ENCODE peak calls at places on chromosomes 1 and 21, in nine cellular contexts. One of them, this sample, is unnamed.

GRCh38 chr1:112722601-112723510 is 7.7 kb upstream of the PPM1J start:
- DNase-seq in CD8-positive, alpha-beta T cell: no peak
- DNase-seq in spleen: no peak
- DNase-seq in GM06990: no peak
- DNase-seq in brain microvascular endothelial cell: peak
- DNase-seq in progenitor cell of endocrine pancreas: no peak
- DNase-seq in psoas muscle: no peak
- DNase-seq in AG09319: no peak
- DNase-seq in BE2C: no peak
- DNase-seq in this sample: no peak

GRCh38 chr1:6072774-6073479 is 27.2 kb downstream of the KCNAB2 start:
- DNase-seq in CD8-positive, alpha-beta T cell: no peak
- DNase-seq in spleen: no peak
- DNase-seq in GM06990: no peak
- DNase-seq in brain microvascular endothelial cell: no peak
- DNase-seq in progenitor cell of endocrine pancreas: no peak
- DNase-seq in psoas muscle: no peak
- DNase-seq in AG09319: no peak
- DNase-seq in BE2C: no peak
- DNase-seq in this sample: no peak

GRCh38 chr21:29175408-29176147 is 45.1 kb downstream of the MAP3K7CL start:
- DNase-seq in CD8-positive, alpha-beta T cell: no peak
- DNase-seq in spleen: no peak
- DNase-seq in GM06990: no peak
- DNase-seq in brain microvascular endothelial cell: peak
- DNase-seq in progenitor cell of endocrine pancreas: no peak
- DNase-seq in psoas muscle: no peak
- DNase-seq in AG09319: peak
- DNase-seq in BE2C: no peak
- DNase-seq in this sample: no peak

GRCh38 chr1:14369526-14370213 is 228.8 kb upstream of the KAZN start:
- DNase-seq in CD8-positive, alpha-beta T cell: no peak
- DNase-seq in spleen: no peak
- DNase-seq in GM06990: no peak
- DNase-seq in brain microvascular endothelial cell: no peak
- DNase-seq in progenitor cell of endocrine pancreas: no peak
- DNase-seq in psoas muscle: no peak
- DNase-seq in AG09319: no peak
- DNase-seq in BE2C: no peak
- DNase-seq in this sample: no peak

GRCh38 chr1:60849401-60849800 is 233.0 kb upstream of the NFIA start:
- DNase-seq in CD8-positive, alpha-beta T cell: no peak
- DNase-seq in spleen: no peak
- DNase-seq in GM06990: no peak
- DNase-seq in brain microvascular endothelial cell: no peak
- DNase-seq in progenitor cell of endocrine pancreas: no peak
- DNase-seq in psoas muscle: no peak
- DNase-seq in AG09319: no peak
- DNase-seq in BE2C: no peak
- DNase-seq in this sample: no peak

GRCh38 chr1:55679971-55680370 is 464.8 kb upstream of the USP24 start:
- DNase-seq in CD8-positive, alpha-beta T cell: no peak
- DNase-seq in spleen: no peak
- DNase-seq in GM06990: no peak
- DNase-seq in brain microvascular endothelial cell: no peak
- DNase-seq in progenitor cell of endocrine pancreas: no peak
- DNase-seq in psoas muscle: no peak
- DNase-seq in AG09319: peak
- DNase-seq in BE2C: no peak
- DNase-seq in this sample: no peak

GRCh38 chr1:151165281-151165737 is 393 bp downstream of the LYSMD1 start:
- DNase-seq in CD8-positive, alpha-beta T cell: no peak
- DNase-seq in spleen: peak
- DNase-seq in GM06990: no peak
- DNase-seq in brain microvascular endothelial cell: peak
- DNase-seq in progenitor cell of endocrine pancreas: peak
- DNase-seq in psoas muscle: peak
- DNase-seq in AG09319: no peak
- DNase-seq in BE2C: no peak
- DNase-seq in this sample: no peak

GRCh38 chr21:43292041-43292865 is 123.4 kb downstream of the CRYAA start:
- DNase-seq in CD8-positive, alpha-beta T cell: no peak
- DNase-seq in spleen: peak
- DNase-seq in GM06990: no peak
- DNase-seq in brain microvascular endothelial cell: no peak
- DNase-seq in progenitor cell of endocrine pancreas: no peak
- DNase-seq in psoas muscle: peak
- DNase-seq in AG09319: no peak
- DNase-seq in BE2C: no peak
- DNase-seq in this sample: no peak

GRCh38 chr1:70112838-70113237 is 92.5 kb downstream of the LRRC40 start:
- DNase-seq in CD8-positive, alpha-beta T cell: no peak
- DNase-seq in spleen: no peak
- DNase-seq in GM06990: no peak
- DNase-seq in brain microvascular endothelial cell: no peak
- DNase-seq in progenitor cell of endocrine pancreas: no peak
- DNase-seq in psoas muscle: no peak
- DNase-seq in AG09319: no peak
- DNase-seq in BE2C: peak
- DNase-seq in this sample: no peak
- TF ChIP-seq CTCF in CD8-positive, alpha-beta T cell: no peak
- TF ChIP-seq CTCF in spleen: no peak
- TF ChIP-seq CTCF in GM06990: peak
- TF ChIP-seq CTCF in brain microvascular endothelial cell: peak
- TF ChIP-seq CTCF in progenitor cell of endocrine pancreas: no peak
- TF ChIP-seq CTCF in psoas muscle: no peak
- TF ChIP-seq CTCF in AG09319: no peak
- TF ChIP-seq CTCF in BE2C: peak
- TF ChIP-seq CTCF in this sample: no peak

DNA sequence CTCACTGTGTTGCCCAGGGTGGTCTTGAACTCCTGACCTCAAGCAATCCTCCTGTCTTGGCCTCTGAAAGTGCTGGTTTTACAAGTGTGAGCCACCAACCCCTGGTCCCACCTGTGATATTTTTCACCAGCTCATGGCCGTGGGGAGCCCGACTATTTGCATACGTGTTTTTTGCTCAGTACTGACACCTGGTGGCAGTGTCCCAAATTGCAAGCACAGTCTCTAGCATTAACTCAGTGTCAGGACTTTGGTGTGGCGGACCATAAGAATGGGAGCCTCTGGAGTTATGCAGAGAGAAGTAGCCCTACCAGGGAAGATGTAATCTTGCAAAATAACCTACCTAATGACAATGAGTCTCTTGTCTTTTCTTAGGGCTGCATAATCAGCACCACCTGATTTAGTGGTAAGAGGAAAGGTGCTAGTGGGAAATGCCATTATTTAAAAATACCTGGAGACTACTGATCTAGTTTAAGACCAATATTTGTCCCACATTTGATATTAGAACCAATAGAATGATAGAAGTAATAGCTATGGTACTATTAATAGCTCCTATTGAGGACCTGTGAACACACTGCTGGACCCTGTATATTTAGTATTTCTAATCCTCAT is 305.4 kb downstream of the DISC1 start:
- DNase-seq in CD8-positive, alpha-beta T cell: peak
- DNase-seq in spleen: no peak
- DNase-seq in GM06990: no peak
- DNase-seq in brain microvascular endothelial cell: no peak
- DNase-seq in progenitor cell of endocrine pancreas: no peak
- DNase-seq in psoas muscle: no peak
- DNase-seq in AG09319: no peak
- DNase-seq in BE2C: peak
- DNase-seq in this sample: peak
- TF ChIP-seq CTCF in CD8-positive, alpha-beta T cell: peak
- TF ChIP-seq CTCF in spleen: peak
- TF ChIP-seq CTCF in GM06990: peak
- TF ChIP-seq CTCF in brain microvascular endothelial cell: peak
- TF ChIP-seq CTCF in progenitor cell of endocrine pancreas: peak
- TF ChIP-seq CTCF in psoas muscle: peak
- TF ChIP-seq CTCF in AG09319: peak
- TF ChIP-seq CTCF in BE2C: peak
- TF ChIP-seq CTCF in this sample: no peak

GRCh38 chr1:23168079-23168461 is 586 bp downstream of the LUZP1 start:
- DNase-seq in CD8-positive, alpha-beta T cell: peak
- DNase-seq in spleen: peak
- DNase-seq in GM06990: no peak
- DNase-seq in brain microvascular endothelial cell: no peak
- DNase-seq in progenitor cell of endocrine pancreas: peak
- DNase-seq in psoas muscle: peak
- DNase-seq in AG09319: no peak
- DNase-seq in BE2C: peak
- DNase-seq in this sample: peak

GRCh38 chr1:23168462-23169218 is at the start of gene LUZP1:
- DNase-seq in CD8-positive, alpha-beta T cell: peak
- DNase-seq in spleen: peak
- DNase-seq in GM06990: peak
- DNase-seq in brain microvascular endothelial cell: peak
- DNase-seq in progenitor cell of endocrine pancreas: peak
- DNase-seq in psoas muscle: peak
- DNase-seq in AG09319: peak
- DNase-seq in BE2C: peak
- DNase-seq in this sample: peak

GRCh38 chr1:23167353-23168078 is 1.1 kb downstream of the LUZP1 start:
- DNase-seq in CD8-positive, alpha-beta T cell: peak
- DNase-seq in spleen: peak
- DNase-seq in GM06990: peak
- DNase-seq in brain microvascular endothelial cell: peak
- DNase-seq in progenitor cell of endocrine pancreas: no peak
- DNase-seq in psoas muscle: peak
- DNase-seq in AG09319: no peak
- DNase-seq in BE2C: peak
- DNase-seq in this sample: peak

GRCh38 chr1:23169219-23169575 is 541 bp upstream of the LUZP1 start:
- DNase-seq in CD8-positive, alpha-beta T cell: no peak
- DNase-seq in spleen: no peak
- DNase-seq in GM06990: no peak
- DNase-seq in brain microvascular endothelial cell: no peak
- DNase-seq in progenitor cell of endocrine pancreas: no peak
- DNase-seq in psoas muscle: no peak
- DNase-seq in AG09319: no peak
- DNase-seq in BE2C: no peak
- DNase-seq in this sample: no peak

GRCh38 chr1:23166854-23167253 is 1.8 kb downstream of the LUZP1 start:
- DNase-seq in CD8-positive, alpha-beta T cell: no peak
- DNase-seq in spleen: no peak
- DNase-seq in GM06990: no peak
- DNase-seq in brain microvascular endothelial cell: no peak
- DNase-seq in progenitor cell of endocrine pancreas: no peak
- DNase-seq in psoas muscle: no peak
- DNase-seq in AG09319: no peak
- DNase-seq in BE2C: no peak
- DNase-seq in this sample: no peak
- TF ChIP-seq CTCF in CD8-positive, alpha-beta T cell: no peak
- TF ChIP-seq CTCF in spleen: no peak
- TF ChIP-seq CTCF in GM06990: no peak
- TF ChIP-seq CTCF in brain microvascular endothelial cell: no peak
- TF ChIP-seq CTCF in progenitor cell of endocrine pancreas: no peak
- TF ChIP-seq CTCF in psoas muscle: no peak
- TF ChIP-seq CTCF in AG09319: no peak
- TF ChIP-seq CTCF in BE2C: no peak
- TF ChIP-seq CTCF in this sample: no peak

GRCh38 chr1:213586609-213586972 is 401.2 kb upstream of the PROX1 start:
- DNase-seq in CD8-positive, alpha-beta T cell: no peak
- DNase-seq in spleen: no peak
- DNase-seq in GM06990: no peak
- DNase-seq in brain microvascular endothelial cell: no peak
- DNase-seq in progenitor cell of endocrine pancreas: no peak
- DNase-seq in psoas muscle: no peak
- DNase-seq in AG09319: no peak
- DNase-seq in BE2C: no peak
- DNase-seq in this sample: no peak
- TF ChIP-seq CTCF in CD8-positive, alpha-beta T cell: no peak
- TF ChIP-seq CTCF in spleen: no peak
- TF ChIP-seq CTCF in GM06990: no peak
- TF ChIP-seq CTCF in brain microvascular endothelial cell: no peak
- TF ChIP-seq CTCF in progenitor cell of endocrine pancreas: no peak
- TF ChIP-seq CTCF in psoas muscle: no peak
- TF ChIP-seq CTCF in AG09319: no peak
- TF ChIP-seq CTCF in BE2C: no peak
- TF ChIP-seq CTCF in this sample: no peak

DNA sequence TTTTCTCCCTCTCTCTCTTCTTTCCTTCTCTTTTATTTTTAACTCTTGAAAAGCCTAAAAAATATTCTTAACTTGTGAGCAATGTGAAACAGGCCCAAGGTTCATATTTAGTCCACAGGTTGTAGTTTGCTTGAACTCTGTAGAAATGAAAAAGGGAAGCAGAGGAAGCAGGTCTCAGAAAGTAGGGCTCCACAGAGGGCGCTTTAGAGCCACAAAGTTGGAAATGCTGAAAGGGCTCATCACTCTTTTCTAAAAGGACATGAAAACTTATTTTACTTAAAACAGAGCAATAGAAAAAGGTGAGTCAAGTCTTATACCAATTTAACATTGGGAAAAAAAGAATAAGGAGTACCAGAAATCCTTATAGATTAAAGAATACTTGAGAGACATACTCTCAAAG is 247.0 kb downstream of the USP25 start:
- DNase-seq in CD8-positive, alpha-beta T cell: no peak
- DNase-seq in spleen: no peak
- DNase-seq in GM06990: no peak
- DNase-seq in brain microvascular endothelial cell: no peak
- DNase-seq in progenitor cell of endocrine pancreas: no peak
- DNase-seq in psoas muscle: no peak
- DNase-seq in AG09319: no peak
- DNase-seq in BE2C: no peak
- DNase-seq in this sample: no peak
- TF ChIP-seq CTCF in CD8-positive, alpha-beta T cell: no peak
- TF ChIP-seq CTCF in spleen: no peak
- TF ChIP-seq CTCF in GM06990: no peak
- TF ChIP-seq CTCF in brain microvascular endothelial cell: peak
- TF ChIP-seq CTCF in progenitor cell of endocrine pancreas: peak
- TF ChIP-seq CTCF in psoas muscle: no peak
- TF ChIP-seq CTCF in AG09319: peak
- TF ChIP-seq CTCF in BE2C: peak
- TF ChIP-seq CTCF in this sample: no peak

DNA sequence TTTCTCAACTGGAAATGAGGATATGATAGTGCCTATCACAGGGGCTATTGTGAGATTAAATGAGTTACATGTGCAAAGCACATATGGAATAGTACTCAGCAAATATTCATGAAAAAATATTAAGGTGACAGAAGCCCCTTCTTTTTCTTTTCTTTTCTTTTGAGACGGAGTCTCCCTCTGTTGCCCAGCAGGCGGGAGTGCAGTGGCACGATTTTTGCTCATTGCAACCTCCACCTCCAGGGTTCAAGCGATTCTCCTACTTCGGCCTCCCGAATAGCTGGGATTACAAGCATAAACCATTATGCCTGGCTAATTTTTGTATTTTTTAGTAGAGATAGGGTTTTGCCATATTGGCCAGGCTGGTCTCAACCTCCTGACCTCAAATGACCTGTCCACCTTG is 139.4 kb downstream of the HIVEP3 start:
- DNase-seq in CD8-positive, alpha-beta T cell: no peak
- DNase-seq in spleen: no peak
- DNase-seq in GM06990: no peak
- DNase-seq in brain microvascular endothelial cell: no peak
- DNase-seq in progenitor cell of endocrine pancreas: no peak
- DNase-seq in psoas muscle: no peak
- DNase-seq in AG09319: no peak
- DNase-seq in BE2C: no peak
- DNase-seq in this sample: no peak
- TF ChIP-seq CTCF in CD8-positive, alpha-beta T cell: no peak
- TF ChIP-seq CTCF in spleen: no peak
- TF ChIP-seq CTCF in GM06990: peak
- TF ChIP-seq CTCF in brain microvascular endothelial cell: peak
- TF ChIP-seq CTCF in progenitor cell of endocrine pancreas: no peak
- TF ChIP-seq CTCF in psoas muscle: peak
- TF ChIP-seq CTCF in AG09319: peak
- TF ChIP-seq CTCF in BE2C: no peak
- TF ChIP-seq CTCF in this sample: no peak

GRCh38 chr1:43600033-43601020 is 49.6 kb upstream of the KDM4A start:
- DNase-seq in CD8-positive, alpha-beta T cell: no peak
- DNase-seq in spleen: no peak
- DNase-seq in GM06990: no peak
- DNase-seq in brain microvascular endothelial cell: no peak
- DNase-seq in progenitor cell of endocrine pancreas: no peak
- DNase-seq in psoas muscle: no peak
- DNase-seq in AG09319: no peak
- DNase-seq in BE2C: no peak
- DNase-seq in this sample: no peak
- TF ChIP-seq CTCF in CD8-positive, alpha-beta T cell: no peak
- TF ChIP-seq CTCF in spleen: no peak
- TF ChIP-seq CTCF in GM06990: no peak
- TF ChIP-seq CTCF in brain microvascular endothelial cell: no peak
- TF ChIP-seq CTCF in progenitor cell of endocrine pancreas: no peak
- TF ChIP-seq CTCF in psoas muscle: no peak
- TF ChIP-seq CTCF in AG09319: no peak
- TF ChIP-seq CTCF in BE2C: no peak
- TF ChIP-seq CTCF in this sample: no peak